ENCODE peak calls at places on chromosomes 11 and 22, in four cellular contexts. O, T, J and V are unnamed samples.

GRCh38 chr11:3905080-3905953 is 49.9 kb downstream of the STIM1 start:
- DNase-seq in O (no peak), T (peak; percentile 51), J (peak; percentile 98), V (no peak)

GRCh38 chr11:109547356-109548027 is 125.5 kb downstream of the C11orf87 start:
- DNase-seq in O (no peak), T (no peak), J (no peak), V (no peak)

GRCh38 chr11:36238881-36239280 is 50.3 kb downstream of the COMMD9 start:
- DNase-seq in O (no peak), T (no peak), J (no peak), V (no peak)

GRCh38 chr11:45209904-45210699 is 63.7 kb downstream of the PRDM11 start:
- DNase-seq in O (peak; percentile 72), T (no peak), J (no peak), V (no peak)

GRCh38 chr11:71200172-71200716 is 52.1 kb downstream of the SHANK2 start:
- DNase-seq in O (no peak), T (no peak), J (no peak), V (no peak)

GRCh38 chr22:26544489-26544888 is 32.2 kb upstream of the TFIP11 start:
- DNase-seq in O (no peak), T (no peak), J (no peak), V (no peak)

GRCh38 chr11:36354221-36355003 is 58.3 kb downstream of the PRR5L start:
- DNase-seq in O (no peak), T (no peak), J (no peak), V (no peak)

GRCh38 chr11:4181780-4182721 is 87.5 kb downstream of the RRM1 start:
- DNase-seq in O (peak; percentile 71), T (peak; percentile 82), J (peak; percentile 48), V (peak; percentile 73)

DNA sequence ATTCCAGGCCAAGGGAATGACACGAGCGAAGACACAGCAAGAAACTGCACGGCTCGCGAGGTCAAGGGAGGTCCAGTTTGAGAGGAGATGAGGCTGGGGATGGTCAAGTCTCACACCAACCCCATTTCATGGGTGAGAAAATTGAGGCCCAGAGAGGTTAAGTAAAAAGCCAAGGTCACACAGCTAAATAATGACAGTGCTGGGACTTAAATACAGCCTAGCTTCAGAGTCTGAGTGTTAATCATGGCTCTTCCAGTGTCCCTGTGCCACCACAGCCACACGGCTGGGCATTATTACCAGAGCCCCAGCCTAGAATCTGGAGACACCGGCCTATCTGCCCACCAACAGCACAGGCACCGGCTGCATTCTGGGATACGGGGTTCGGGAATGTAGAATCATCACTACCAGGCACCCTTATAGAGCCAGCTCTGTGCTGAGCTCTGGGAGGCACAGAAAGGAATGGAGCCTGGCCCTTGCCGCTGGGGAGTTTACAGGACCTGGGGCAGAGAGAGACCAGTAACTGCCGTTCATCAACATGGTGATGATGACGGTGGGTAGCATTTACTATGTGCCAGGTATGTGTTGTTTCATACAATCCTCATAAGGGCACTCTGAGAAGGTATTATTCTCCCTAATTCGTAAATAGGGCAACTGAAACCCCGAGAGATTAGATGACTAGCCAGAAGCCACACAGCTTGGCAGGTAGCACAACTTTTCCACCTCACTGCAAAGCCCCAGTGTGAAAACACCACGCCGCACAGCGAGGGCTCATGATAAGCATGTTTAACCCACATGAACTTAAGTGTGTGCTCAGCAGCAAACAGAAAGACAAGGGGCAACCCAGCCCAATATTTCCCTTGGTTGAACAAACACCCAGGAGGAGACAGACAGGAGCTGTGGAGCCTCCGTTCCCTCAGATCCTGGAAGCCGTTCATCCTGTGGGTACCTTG is 51.9 kb downstream of the CD6 start:
- DNase-seq in O (no peak), T (no peak), J (no peak), V (no peak)
- TF ChIP-seq SP1 in O (no peak), T (no peak), J (no peak), V (no peak)

GRCh38 chr11:61429346-61429690 is 457 bp downstream of the CPSF7 start:
- DNase-seq in O (peak; percentile 79), T (peak; percentile 84), J (peak; percentile 66), V (peak; percentile 75)

GRCh38 chr11:61425367-61426131 is 4.2 kb downstream of the CPSF7 start:
- DNase-seq in O (no peak), T (no peak), J (no peak), V (no peak)

GRCh38 chr11:61429691-61430582 is at the start of the genes CPSF7 and SDHAF2:
- DNase-seq in O (peak; percentile 97), T (peak; percentile 98), J (peak; percentile 89), V (peak; percentile 95)
- TF ChIP-seq ELF4 in O (peak; percentile 64), T (peak; percentile 74), J (peak; percentile 97), V (peak; percentile 89)

DNA sequence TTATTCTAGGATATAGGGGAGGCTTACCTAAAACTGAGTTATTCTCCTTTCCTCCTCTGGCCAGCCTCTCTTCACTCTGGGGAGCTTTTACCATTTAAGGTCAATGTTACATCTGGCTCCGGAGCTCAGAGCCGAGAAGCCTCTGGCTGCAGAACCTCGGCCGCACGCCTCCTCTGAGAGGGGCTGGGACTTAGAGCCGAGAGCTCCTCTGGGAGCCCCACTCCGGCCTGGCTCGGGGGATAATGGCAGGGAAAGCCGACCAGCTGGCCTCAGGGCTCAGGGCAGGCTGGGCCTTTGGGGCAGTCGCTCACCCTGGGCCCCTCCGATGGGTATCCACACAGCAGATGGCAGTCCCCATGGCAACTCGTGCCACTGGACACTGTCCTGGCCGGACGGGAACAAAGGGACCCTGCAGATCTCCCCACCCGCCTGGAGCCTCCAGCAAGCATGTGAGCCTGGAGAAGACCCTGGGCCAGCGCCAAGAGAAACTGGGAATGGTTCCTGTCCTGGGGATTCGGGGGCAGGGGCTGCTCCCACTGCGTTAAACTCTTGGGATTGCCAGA is at the start of gene IRAG1:
- DNase-seq in O (peak; percentile 25), T (no peak), J (no peak), V (no peak)
- TF ChIP-seq SP1 in O (no peak), T (no peak), J (no peak), V (no peak)

DNA sequence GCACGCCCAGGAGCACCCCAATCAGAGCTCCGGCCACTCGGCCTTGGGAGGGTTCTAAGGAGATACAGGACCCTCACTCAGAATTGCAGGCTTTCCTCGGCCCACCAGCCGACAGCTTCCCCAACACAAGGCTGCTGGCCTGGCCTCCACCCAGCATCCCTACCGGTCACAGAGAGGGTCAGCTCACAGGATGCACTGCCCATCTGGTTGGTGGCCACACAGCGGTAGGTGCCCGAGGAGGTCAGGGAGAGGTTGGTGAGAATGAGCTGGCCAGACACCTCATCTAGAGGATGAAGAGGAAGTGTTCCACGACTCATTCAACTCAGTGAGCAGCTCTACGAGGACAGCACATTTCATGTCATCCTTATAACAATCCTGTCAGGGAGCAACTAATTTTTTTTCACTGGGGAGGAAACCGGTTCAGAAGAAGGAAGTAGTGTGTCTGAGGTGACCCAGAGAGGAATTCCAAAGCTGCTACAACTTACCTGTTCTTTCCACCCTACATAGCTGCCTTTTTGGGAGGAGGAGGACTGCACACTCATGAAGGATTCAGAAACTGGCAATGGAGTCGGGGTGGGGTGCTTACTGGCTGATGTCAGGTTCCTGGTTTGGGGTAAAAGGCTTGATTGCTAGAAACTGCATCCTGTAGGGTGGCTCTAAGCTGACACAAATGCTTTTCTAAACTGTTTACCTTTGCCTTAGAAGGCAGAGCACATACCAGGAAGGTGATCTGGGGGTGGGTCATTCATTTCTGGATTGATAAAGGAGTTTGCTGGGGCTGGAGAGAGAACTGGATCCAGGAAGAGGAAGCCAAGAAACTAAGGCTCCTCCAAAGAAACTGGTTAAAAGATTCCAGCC is 3.3 kb downstream of the VSIG2 start:
- DNase-seq in O (no peak), T (no peak), J (no peak), V (no peak)
- TF ChIP-seq ELF4 in O (no peak), T (no peak), J (no peak), V (no peak)

DNA sequence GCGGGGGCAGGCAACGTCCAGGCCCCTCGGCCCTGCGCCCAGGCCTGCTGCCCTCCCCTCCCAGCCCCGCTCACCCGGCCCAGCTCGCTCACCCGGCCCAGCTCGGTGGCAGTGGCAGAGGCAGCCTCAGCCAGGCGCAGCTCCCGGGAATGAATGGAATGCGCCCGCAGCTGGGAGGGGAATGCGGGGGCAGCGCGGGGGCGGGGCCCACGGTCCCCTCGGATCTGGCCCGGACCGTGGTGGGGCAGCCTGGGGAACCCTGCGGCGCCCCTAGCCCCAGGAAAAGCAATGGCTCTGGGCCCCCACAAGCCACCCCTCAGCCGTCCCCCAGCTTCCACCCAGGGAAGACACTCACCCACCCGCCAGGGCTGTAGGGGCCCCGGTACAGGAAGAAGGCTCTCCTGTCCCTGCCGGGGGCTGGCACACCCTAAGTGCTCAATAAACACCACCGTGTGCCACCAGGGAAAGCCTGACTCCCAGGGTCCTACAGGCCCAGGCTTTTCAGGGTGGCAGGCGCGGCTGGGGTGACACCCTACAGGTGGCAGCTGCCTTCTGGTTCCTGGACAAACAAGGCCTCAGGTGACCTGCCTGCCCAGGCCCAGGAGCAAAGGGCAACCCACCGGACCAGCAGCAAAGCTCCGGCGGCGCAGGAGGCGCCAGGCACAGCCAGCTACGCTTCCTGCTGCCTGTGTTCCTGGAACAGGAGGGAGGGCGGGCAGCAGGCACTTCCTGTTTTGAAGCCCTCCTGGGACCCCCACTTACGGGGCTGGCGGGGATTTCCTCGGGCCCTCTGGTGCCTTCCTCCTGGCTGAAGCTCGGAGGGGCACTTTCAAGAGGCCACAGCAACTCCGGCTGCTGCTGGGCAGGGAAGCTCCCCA is 13.8 kb downstream of the PLXNB2 start:
- DNase-seq in O (peak; percentile 85), T (no peak), J (peak; percentile 87), V (no peak)
- TF ChIP-seq SP1 in O (peak; percentile 35), T (no peak), J (no peak), V (no peak)

DNA sequence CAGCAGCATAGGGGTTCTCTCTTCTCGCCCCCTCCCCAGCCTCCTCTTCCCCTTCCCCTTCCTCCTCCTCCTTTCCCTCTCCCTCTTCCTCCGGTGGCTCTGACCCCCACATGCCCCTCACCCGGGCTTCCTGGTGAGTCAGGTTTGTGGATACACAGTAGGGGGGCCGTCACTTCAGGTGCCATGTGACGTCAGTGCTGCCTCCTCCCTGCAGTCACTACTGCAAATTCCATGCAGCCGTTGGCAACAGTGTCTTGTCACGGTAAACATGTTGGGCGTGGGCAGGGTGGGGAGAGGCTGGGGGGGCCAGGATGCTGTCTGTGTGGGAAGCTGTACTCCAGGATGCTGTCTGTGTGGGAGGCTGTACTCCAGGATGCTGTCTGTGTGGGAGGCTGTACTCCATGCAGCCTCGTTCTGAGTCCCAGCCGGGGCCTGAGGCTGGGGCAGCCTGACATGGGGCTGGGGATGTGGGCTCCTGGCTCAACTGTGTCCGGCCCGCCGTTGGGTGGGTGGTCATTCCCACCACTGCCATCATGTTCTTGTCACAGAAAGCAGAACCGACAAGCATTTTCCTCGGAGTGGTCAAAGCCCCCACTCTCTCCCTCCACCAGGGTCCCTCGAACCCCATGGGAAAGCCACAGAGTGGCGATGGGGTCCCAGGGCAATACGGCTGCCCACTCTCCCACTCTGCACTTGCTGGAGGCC is 2.4 kb upstream of the MUC2 start:
- DNase-seq in O (peak; percentile 8), T (peak; percentile 19), J (no peak), V (no peak)
- TF ChIP-seq ELF4 in O (no peak), T (no peak), J (no peak), V (no peak)

GRCh38 chr11:67279589-67280340 is 9.3 kb upstream of the ANKRD13D start:
- DNase-seq in O (no peak), T (no peak), J (no peak), V (no peak)

GRCh38 chr11:67278939-67279588 is 10.0 kb upstream of the ANKRD13D start:
- DNase-seq in O (no peak), T (no peak), J (no peak), V (no peak)

GRCh38 chr11:67277231-67277961 is 11.1 kb downstream of the GRK2 start:
- DNase-seq in O (peak; percentile 83), T (peak; percentile 94), J (no peak), V (no peak)

GRCh38 chr11:67276821-67277230 is 10.6 kb downstream of the GRK2 start:
- DNase-seq in O (peak; percentile 49), T (peak; percentile 85), J (no peak), V (no peak)

GRCh38 chr11:67278135-67278938 is 10.8 kb upstream of the ANKRD13D start:
- DNase-seq in O (no peak), T (no peak), J (no peak), V (no peak)
- TF ChIP-seq SP1 in O (no peak), T (no peak), J (no peak), V (no peak)